ENCODE peak calls at places on chromosomes 2 and 18, in seven cellular contexts. J is endothelial cell; Y is CD4-positive, alpha-beta T cell; H is tibial nerve; Z is NB4; S is lower lobe of right lung; D is cardiac fibroblast. W is an unnamed sample.

GRCh38 chr2:26631401-26631800 is 9.8 kb downstream of the CIB4 start:
- DNase-seq in J (no peak), Y (no peak), H (no peak), Z (no peak), S (peak; percentile 10), D (no peak), W (no peak)

GRCh38 chr2:65212115-65212514 is 15.5 kb upstream of the ACTR2 start:
- DNase-seq in J (no peak), Y (no peak), H (no peak), Z (no peak), S (no peak), D (no peak), W (no peak)

GRCh38 chr2:142131016-142131714 is at the start of gene LRP1B:
- DNase-seq in J (peak; percentile 48), Y (no peak), H (no peak), Z (peak; percentile 36), S (no peak), D (peak; percentile 29), W (no peak)

GRCh38 chr2:73986085-73986680 is 1.5 kb downstream of the TET3 start:
- DNase-seq in J (no peak), Y (peak; percentile 50), H (no peak), Z (no peak), S (no peak), D (no peak), W (peak; percentile 74)

GRCh38 chr2:135694711-135695110 is 46.9 kb upstream of the UBXN4 start:
- DNase-seq in J (no peak), Y (no peak), H (no peak), Z (no peak), S (no peak), D (peak; percentile 37), W (no peak)

GRCh38 chr2:154704991-154705390 is 6.5 kb downstream of the KCNJ3 start:
- DNase-seq in J (no peak), Y (no peak), H (no peak), Z (no peak), S (no peak), D (no peak), W (no peak)

GRCh38 chr2:119958642-119959268 is 54.1 kb upstream of the EPB41L5 start:
- DNase-seq in J (no peak), Y (no peak), H (no peak), Z (no peak), S (no peak), D (peak; percentile 49), W (no peak)

GRCh38 chr18:23871410-23871809 is 143.1 kb upstream of the TTC39C start:
- DNase-seq in J (peak; percentile 50), Y (peak; percentile 72), H (no peak), Z (peak; percentile 49), S (no peak), D (peak; percentile 45), W (peak; percentile 80)

GRCh38 chr2:27308359-27308875 is at the start of gene UCN:
- DNase-seq in J (peak; percentile 77), Y (no peak), H (no peak), Z (no peak), S (peak; percentile 51), D (peak; percentile 47), W (peak; percentile 11)

GRCh38 chr18:79411614-79412526 is 16.1 kb downstream of the NFATC1 start:
- DNase-seq in J (no peak), Y (no peak), H (no peak), Z (peak; percentile 81), S (peak; percentile 50), D (no peak), W (no peak)

GRCh38 chr2:219901155-219901554 is 273.7 kb downstream of the SLC4A3 start:
- DNase-seq in J (no peak), Y (no peak), H (no peak), Z (peak; percentile 48), S (no peak), D (no peak), W (no peak)

GRCh38 chr2:165535443-165535842 is 65.9 kb downstream of the CSRNP3 start:
- DNase-seq in J (no peak), Y (no peak), H (no peak), Z (no peak), S (no peak), D (no peak), W (no peak)

GRCh38 chr2:12534646-12535263 is 182.0 kb upstream of the TRIB2 start:
- DNase-seq in J (no peak), Y (no peak), H (no peak), Z (no peak), S (no peak), D (peak; percentile 94), W (no peak)

GRCh38 chr18:58624011-58624410 is 4.9 kb downstream of the ALPK2 start:
- DNase-seq in J (no peak), Y (no peak), H (no peak), Z (no peak), S (no peak), D (no peak), W (no peak)

GRCh38 chr18:46051731-46052461 is 20.2 kb downstream of the PSTPIP2 start:
- DNase-seq in J (no peak), Y (no peak), H (no peak), Z (no peak), S (no peak), D (peak; percentile 97), W (no peak)

GRCh38 chr2:42752299-42752698 is 11.6 kb downstream of the OXER1 start:
- DNase-seq in J (no peak), Y (no peak), H (no peak), Z (peak; percentile 99), S (no peak), D (no peak), W (no peak)

GRCh38 chr18:3889803-3890202 is 439.8 kb downstream of the TGIF1 start:
- DNase-seq in J (no peak), Y (no peak), H (no peak), Z (no peak), S (no peak), D (peak; percentile 57), W (no peak)

GRCh38 chr2:68362069-68362468 is 3.0 kb upstream of the PLEK start:
- DNase-seq in J (peak; percentile 70), Y (peak; percentile 79), H (peak; percentile 62), Z (peak; percentile 93), S (peak; percentile 88), D (peak; percentile 72), W (peak; percentile 89)

GRCh38 chr2:200310545-200310971 is 4.1 kb downstream of the SPATS2L start:
- DNase-seq in J (no peak), Y (no peak), H (no peak), Z (no peak), S (no peak), D (peak; percentile 75), W (no peak)

GRCh38 chr2:129004485-129004884 is 685.8 kb upstream of the HS6ST1 start:
- DNase-seq in J (no peak), Y (no peak), H (no peak), Z (no peak), S (no peak), D (no peak), W (no peak)

GRCh38 chr2:86476918-86477317 is 35.7 kb downstream of the KDM3A start:
- DNase-seq in J (no peak), Y (no peak), H (no peak), Z (no peak), S (no peak), D (no peak), W (no peak)

GRCh38 chr2:232416521-232417470 is 10.2 kb downstream of the ALPG start:
- DNase-seq in J (no peak), Y (no peak), H (no peak), Z (no peak), S (peak; percentile 33), D (no peak), W (no peak)

GRCh38 chr2:56580242-56580641 is 396.5 kb downstream of the CCDC85A start:
- DNase-seq in J (no peak), Y (no peak), H (no peak), Z (no peak), S (no peak), D (peak; percentile 78), W (no peak)

GRCh38 chr2:40488927-40489677 is 37.2 kb upstream of the SLC8A1 start:
- DNase-seq in J (no peak), Y (no peak), H (no peak), Z (peak; percentile 57), S (no peak), D (peak; percentile 73), W (peak; percentile 2)

GRCh38 chr2:59462418-59463197 is 1090.8 kb downstream of the BCL11A start:
- DNase-seq in J (no peak), Y (no peak), H (no peak), Z (peak; percentile 8), S (no peak), D (no peak), W (no peak)

GRCh38 chr2:227862741-227863588 is 8.5 kb upstream of the DAW1 start:
- DNase-seq in J (no peak), Y (no peak), H (no peak), Z (peak; percentile 63), S (no peak), D (peak; percentile 99), W (no peak)
- TF ChIP-seq CTCF in J (no peak), Y (no peak), H (no peak), Z (no peak), S (no peak), D (no peak), W (no peak)

GRCh38 chr18:70998490-70998889 is 709.6 kb downstream of the SOCS6 start:
- DNase-seq in J (no peak), Y (no peak), H (no peak), Z (peak; percentile 2), S (no peak), D (peak; percentile 38), W (no peak)
- TF ChIP-seq CTCF in J (no peak), Y (no peak), H (no peak), Z (peak; percentile 9), S (no peak), D (peak; percentile 32), W (no peak)

GRCh38 chr2:237128026-237128703 is 42.5 kb downstream of the COPS8 start:
- DNase-seq in J (peak; percentile 13), Y (no peak), H (peak; percentile 95), Z (no peak), S (peak; percentile 84), D (peak; percentile 99), W (peak; percentile 88)
- TF ChIP-seq CTCF in J (no peak), Y (no peak), H (no peak), Z (no peak), S (no peak), D (peak; percentile 26), W (no peak)

GRCh38 chr2:106130251-106130998 is 63.7 kb downstream of the UXS1 start:
- DNase-seq in J (no peak), Y (no peak), H (no peak), Z (no peak), S (no peak), D (no peak), W (no peak)
- TF ChIP-seq CTCF in J (no peak), Y (no peak), H (no peak), Z (no peak), S (no peak), D (no peak), W (no peak)

GRCh38 chr2:160269803-160270570 is 69.9 kb upstream of the ITGB6 start:
- DNase-seq in J (peak; percentile 85), Y (peak; percentile 69), H (peak; percentile 68), Z (peak; percentile 81), S (peak; percentile 89), D (peak; percentile 89), W (peak; percentile 80)
- TF ChIP-seq CTCF in J (peak; percentile 49), Y (peak; percentile 49), H (peak; percentile 91), Z (peak; percentile 48), S (peak; percentile 72), D (peak; percentile 66), W (peak; percentile 71)